ENCODE peak calls at places on chromosomes 3 and 15, in six cellular contexts. E, Y, R, L, D and I are unnamed samples.

GRCh38 chr3:173993299-173993698 is 595.8 kb downstream of the NLGN1 start:
- DNase-seq in Y (no peak), L (no peak), R (no peak), D (peak), E (no peak), I (peak)

GRCh38 chr3:10997196-10997595 is 4.6 kb downstream of the SLC6A1 start:
- DNase-seq in E (no peak), D (no peak), L (no peak), Y (no peak), R (no peak), I (no peak)

GRCh38 chr3:125480656-125481374 is 39.2 kb downstream of the SNX4 start:
- DNase-seq in L (no peak), Y (no peak), R (no peak), E (no peak), D (no peak), I (no peak)

GRCh38 chr3:98991393-98991792 is 89.9 kb upstream of the DCBLD2 start:
- DNase-seq in D (no peak), E (no peak), L (no peak), R (no peak), Y (no peak), I (no peak)

GRCh38 chr3:73827204-73827603 is 202.5 kb upstream of the PDZRN3 start:
- DNase-seq in Y (no peak), E (no peak), L (no peak), R (no peak), D (no peak), I (no peak)

GRCh38 chr15:74815121-74815933 is 2.7 kb downstream of the LMAN1L start:
- DNase-seq in R (peak), Y (peak), L (no peak), E (peak), D (no peak), I (no peak)

GRCh38 chr3:185397676-185398075 is 34.7 kb downstream of the MAP3K13 start:
- DNase-seq in D (no peak), R (no peak), L (no peak), E (no peak), Y (no peak), I (no peak)

GRCh38 chr15:60255390-60255789 is 142.4 kb downstream of the ANXA2 start:
- DNase-seq in D (peak), R (no peak), E (no peak), L (no peak), Y (no peak), I (no peak)

GRCh38 chr3:142636664-142637063 is 40.5 kb downstream of the PLS1 start:
- DNase-seq in R (no peak), D (no peak), Y (no peak), E (no peak), L (no peak), I (no peak)

GRCh38 chr3:38119802-38120689 is 16.9 kb downstream of the ACAA1 start:
- DNase-seq in L (no peak), D (no peak), E (no peak), R (peak), Y (no peak), I (no peak)

GRCh38 chr3:79019137-79019923 is 748.5 kb downstream of the ROBO1 start:
- DNase-seq in E (peak), R (peak), L (no peak), D (peak), Y (peak), I (peak)

GRCh38 chr3:170420307-170420821 is 1.7 kb downstream of the CLDN11 start:
- DNase-seq in R (no peak), L (no peak), E (no peak), D (no peak), Y (peak), I (no peak)
- TF ChIP-seq POLR2A in R (no peak), L (no peak), E (no peak), D (no peak), Y (no peak), I (no peak)

GRCh38 chr3:170357176-170357919 is at the start of gene SKIL:
- DNase-seq in Y (peak), R (peak), L (peak), D (peak), E (peak), I (peak)

GRCh38 chr3:170359178-170359704 is 1.7 kb downstream of the SKIL start:
- DNase-seq in Y (no peak), E (no peak), R (no peak), D (no peak), L (no peak), I (no peak)

GRCh38 chr3:170355738-170356595 is 1.5 kb upstream of the SKIL start:
- DNase-seq in Y (peak), D (no peak), E (peak), L (no peak), R (peak), I (no peak)

GRCh38 chr3:170357920-170358854 is 672 bp downstream of the SKIL start:
- DNase-seq in R (peak), L (peak), D (peak), E (peak), Y (peak), I (peak)

DNA sequence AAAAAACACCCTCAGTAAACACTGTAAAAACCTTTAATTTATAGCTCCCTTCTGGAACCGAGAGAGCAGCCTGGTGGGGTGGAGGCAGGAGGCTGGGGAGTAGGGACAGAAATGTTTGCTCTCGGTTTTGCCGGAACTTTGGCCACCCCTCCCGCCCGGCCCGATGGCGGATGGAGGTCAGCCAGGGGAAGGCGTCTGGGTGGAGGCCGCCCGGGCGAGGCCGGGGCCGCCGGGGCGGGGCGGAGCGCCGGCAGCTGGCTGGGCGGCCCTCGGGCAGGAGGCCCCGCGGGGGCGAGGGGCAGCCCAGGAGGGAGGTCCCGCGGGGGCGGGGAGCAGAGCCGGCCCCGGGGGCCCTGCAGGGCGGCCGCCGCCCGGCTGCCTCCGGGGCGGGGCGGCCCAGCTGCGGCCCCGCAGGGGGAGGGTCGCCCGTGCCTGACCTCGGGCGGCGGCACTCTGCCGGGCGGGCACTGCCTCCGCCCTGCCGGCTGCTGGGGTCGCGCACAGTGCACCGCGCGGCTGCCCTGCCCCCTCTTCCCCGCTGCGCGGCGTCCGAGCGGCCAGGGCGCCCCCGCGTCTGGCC is 829 bp upstream of the SKIL start:
- DNase-seq in E (peak), Y (peak), R (peak), D (peak), L (peak), I (peak)
- TF ChIP-seq POLR2A in E (no peak), Y (no peak), R (peak), D (no peak), L (peak), I (peak)

GRCh38 chr15:33113666-33114483 is 80.6 kb downstream of the FMN1 start:
- DNase-seq in L (no peak), E (no peak), D (no peak), R (no peak), Y (no peak), I (no peak)
- TF ChIP-seq POLR2A in L (no peak), E (no peak), D (no peak), R (no peak), Y (no peak), I (no peak)

DNA sequence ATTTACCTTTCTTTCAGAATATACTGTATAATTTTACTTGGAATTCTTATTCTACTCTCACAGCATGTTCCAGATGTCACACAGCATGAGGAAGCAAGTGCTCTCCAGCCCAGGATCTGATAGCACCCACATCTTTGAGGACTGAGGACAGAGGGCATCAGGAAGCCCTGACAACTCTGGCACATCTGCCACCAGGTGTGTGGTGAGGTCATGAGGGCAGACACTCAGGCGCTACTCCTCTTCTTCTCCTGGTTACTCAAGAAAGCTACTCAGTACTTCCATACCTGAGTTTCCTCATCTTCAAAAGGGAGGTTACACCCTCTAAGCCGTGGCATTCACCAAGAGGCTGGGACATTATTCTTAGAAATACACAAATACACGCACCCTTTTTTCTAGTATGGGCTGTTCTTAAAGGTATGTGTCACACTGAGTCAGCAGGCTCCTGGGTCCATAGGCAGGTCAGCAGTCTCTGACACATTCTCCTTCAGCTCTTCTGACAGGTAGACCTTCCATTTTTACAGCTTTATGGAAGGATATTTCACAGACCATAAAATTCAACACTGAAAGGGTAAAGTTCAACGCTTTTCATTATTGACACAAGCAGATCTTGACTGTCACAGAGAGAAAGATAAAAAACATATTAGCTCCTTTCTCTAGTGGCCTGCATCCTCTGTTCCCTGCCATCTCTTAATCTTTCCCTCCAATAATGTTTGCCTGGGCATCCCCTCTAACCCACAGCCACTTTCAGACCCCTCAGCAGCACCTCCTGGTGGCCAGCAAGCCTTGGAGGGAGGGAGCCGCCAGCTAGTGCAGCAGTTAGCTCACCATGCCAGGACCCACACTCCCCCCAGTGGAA is 103.2 kb upstream of the TJP1 start:
- DNase-seq in R (peak), L (no peak), D (peak), Y (peak), E (peak), I (peak)
- TF ChIP-seq POLR2A in R (no peak), L (no peak), D (no peak), Y (no peak), E (no peak), I (peak)

GRCh38 chr3:20040476-20041196 is 390 bp downstream of the KAT2B start:
- DNase-seq in L (peak), E (peak), Y (peak), R (peak), D (peak), I (peak)
- TF ChIP-seq POLR2A in L (no peak), E (no peak), Y (no peak), R (peak), D (no peak), I (peak)

GRCh38 chr15:25438601-25439455 is at the start of gene UBE3A:
- DNase-seq in L (peak), E (peak), D (peak), Y (peak), R (peak), I (peak)
- TF ChIP-seq POLR2A in L (peak), E (no peak), D (peak), Y (peak), R (peak), I (peak)

DNA sequence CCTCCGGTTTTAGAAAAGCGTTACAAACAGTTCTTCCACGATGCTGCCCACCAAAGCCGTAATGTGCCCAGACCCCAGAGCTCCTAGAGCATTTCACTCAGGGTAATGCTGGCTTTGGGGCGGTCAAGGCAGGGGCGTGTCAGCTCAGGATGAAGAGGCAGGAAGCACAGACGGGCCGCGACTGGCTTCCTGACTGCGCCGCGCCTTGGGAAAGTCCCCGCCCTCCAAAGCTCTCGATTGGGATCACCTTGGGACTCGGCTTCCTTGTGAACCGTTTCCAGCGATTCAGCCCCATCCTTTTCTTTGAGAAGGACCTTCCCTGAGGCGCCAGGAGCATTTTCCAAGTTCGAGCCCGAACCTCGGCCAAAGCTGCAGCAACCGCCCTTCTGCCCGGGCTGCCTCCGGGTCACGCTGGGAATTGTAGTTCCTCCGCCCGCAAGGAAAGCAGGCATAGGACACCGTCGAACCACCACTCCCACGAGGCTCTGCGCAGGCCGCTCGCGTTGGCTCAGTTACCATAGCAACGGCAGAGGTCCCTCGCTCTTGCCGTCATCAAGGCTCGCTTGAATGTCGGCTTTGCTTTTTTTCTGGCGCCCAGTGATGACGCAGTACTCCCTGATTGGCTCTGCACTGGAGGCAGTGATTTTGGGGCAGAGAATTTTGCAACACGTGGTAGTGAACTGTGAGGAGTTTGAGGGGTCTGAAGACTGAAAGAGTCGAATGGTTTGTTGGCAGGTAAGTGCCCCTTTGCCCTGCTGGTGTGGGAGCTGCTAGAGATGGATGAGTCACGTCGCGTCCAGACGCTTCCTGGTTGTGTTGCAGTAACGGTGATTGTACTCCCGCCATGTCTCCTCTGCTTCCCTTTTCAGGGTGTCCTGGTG is at the start of the genes CCDC191 and QTRT2:
- DNase-seq in E (peak), Y (peak), D (peak), R (peak), L (peak), I (peak)
- TF ChIP-seq POLR2A in E (no peak), Y (no peak), D (peak), R (no peak), L (peak), I (peak)

GRCh38 chr3:49165771-49166751 is at the start of gene CCDC71:
- DNase-seq in R (peak), D (peak), L (peak), Y (peak), E (peak), I (peak)
- TF ChIP-seq POLR2A in R (no peak), D (no peak), L (peak), Y (no peak), E (no peak), I (peak)

GRCh38 chr15:43991235-43991634 is 164.4 kb downstream of the WDR76 start:
- DNase-seq in R (no peak), D (no peak), Y (no peak), L (no peak), E (no peak), I (no peak)
- TF ChIP-seq POLR2A in R (no peak), D (no peak), Y (no peak), L (no peak), E (no peak), I (no peak)

GRCh38 chr15:46591462-46591861 is 956.6 kb downstream of the SQOR start:
- DNase-seq in Y (no peak), L (no peak), R (no peak), E (no peak), D (no peak), I (no peak)
- TF ChIP-seq POLR2A in Y (no peak), L (no peak), R (no peak), E (no peak), D (no peak), I (no peak)